ENCODE peak calls at places on chromosomes 5 and 9, in nine cellular contexts. S is iris pigment epithelial cell; H is fibroblast of pulmonary artery; T is activated T-helper 9 cell treated with anti-CD3 and anti-CD28 coated beads, Interleukin-2, amount 50 U/mL, for 16 hours; U is NCI-H1092; I is lung microvascular endothelial cell; B is epithelial cell of esophagus; X is activated T-cell treated with anti-CD3 and anti-CD28 coated beads, Interleukin-2, amount 50 U/mL, for 72 hours; A is GM06990. D is an unnamed sample.

GRCh38 chr5:5242056-5242455 is 101.9 kb downstream of the ADAMTS16 start:
- DNase-seq in X (no peak), B (no peak), H (no peak), S (no peak), A (no peak), T (no peak), I (no peak), U (no peak), D (no peak)

GRCh38 chr9:15272377-15272928 is 34.6 kb downstream of the TTC39B start:
- DNase-seq in S (no peak), A (no peak), X (no peak), I (no peak), H (no peak), T (no peak), B (no peak), U (no peak), D (no peak)

GRCh38 chr9:74681901-74682300 is 184.8 kb downstream of the RORB start:
- DNase-seq in B (no peak), X (no peak), S (no peak), U (no peak), A (no peak), T (no peak), I (no peak), H (no peak), D (no peak)

GRCh38 chr9:133182151-133182550 is 18.4 kb upstream of the GBGT1 start:
- DNase-seq in U (no peak), B (no peak), A (no peak), S (no peak), T (no peak), H (no peak), X (no peak), I (no peak), D (no peak)

GRCh38 chr5:41885286-41885685 is 15.1 kb upstream of the OXCT1 start:
- DNase-seq in H (no peak), U (no peak), I (no peak), T (no peak), X (no peak), S (no peak), A (no peak), B (no peak), D (no peak)

GRCh38 chr5:76851713-76852369 is 2.0 kb downstream of the S100Z start:
- DNase-seq in B (no peak), A (no peak), S (no peak), X (no peak), H (no peak), I (no peak), T (no peak), U (no peak), D (no peak)

GRCh38 chr5:172911628-172911880 is 47.7 kb upstream of the RPL26L1 start:
- DNase-seq in T (no peak), A (no peak), U (no peak), B (no peak), S (no peak), I (peak; percentile 51), X (no peak), H (no peak), D (no peak)

GRCh38 chr5:168770036-168770498 is 190.9 kb upstream of the PANK3 start:
- DNase-seq in B (no peak), T (no peak), H (no peak), S (no peak), I (no peak), A (no peak), X (no peak), U (no peak), D (no peak)

GRCh38 chr9:93308676-93309075 is 124.7 kb downstream of the WNK2 start:
- DNase-seq in A (no peak), X (no peak), T (no peak), S (no peak), H (no peak), I (no peak), U (no peak), B (no peak), D (no peak)

GRCh38 chr9:76716270-76716669 is 48.0 kb upstream of the PCA3 start:
- DNase-seq in X (no peak), A (no peak), S (peak; percentile 1), U (no peak), T (no peak), B (peak; percentile 5), H (no peak), I (no peak), D (no peak)

GRCh38 chr5:177303925-177304391 is 359 bp downstream of the PRELID1 start:
- DNase-seq in H (no peak), S (no peak), B (no peak), T (no peak), U (no peak), I (peak; percentile 29), X (no peak), A (no peak), D (no peak)

GRCh38 chr5:84148651-84149050 is 236.0 kb downstream of the EDIL3 start:
- DNase-seq in U (no peak), I (no peak), S (no peak), B (no peak), T (no peak), H (no peak), X (no peak), A (no peak), D (no peak)

GRCh38 chr5:136901-137300 is 44.9 kb downstream of the PLEKHG4B start:
- DNase-seq in I (no peak), B (peak; percentile 9), T (no peak), A (no peak), X (no peak), H (no peak), U (no peak), S (no peak), D (peak; percentile 14)

GRCh38 chr5:3373391-3373790 is 222.2 kb upstream of the IRX1 start:
- DNase-seq in S (no peak), X (no peak), B (no peak), A (no peak), H (no peak), U (no peak), I (no peak), T (no peak), D (no peak)

GRCh38 chr5:98827161-98827560 is 53.7 kb downstream of the RGMB start:
- DNase-seq in B (peak; percentile 62), I (peak; percentile 58), H (peak; percentile 73), S (peak; percentile 49), T (no peak), A (no peak), X (no peak), U (peak; percentile 10), D (peak; percentile 56)

GRCh38 chr9:114124666-114125580 is 25.8 kb upstream of the KIF12 start:
- DNase-seq in I (no peak), B (no peak), U (no peak), S (no peak), H (no peak), T (no peak), A (no peak), X (no peak), D (no peak)

GRCh38 chr9:128635266-128636023 is 21.2 kb downstream of the DYNC2I2 start:
- DNase-seq in H (peak; percentile 95), A (no peak), B (peak; percentile 97), U (peak; percentile 41), X (no peak), I (peak; percentile 91), S (peak; percentile 92), T (no peak), D (peak; percentile 88)

GRCh38 chr9:89483592-89484474 is 14.1 kb downstream of the SEMA4D start:
- DNase-seq in X (peak; percentile 64), H (no peak), T (peak; percentile 59), A (peak; percentile 71), I (no peak), U (no peak), B (no peak), S (no peak), D (no peak)

GRCh38 chr5:14256756-14257393 is 113.7 kb downstream of the TRIO start:
- DNase-seq in A (no peak), U (no peak), X (no peak), S (no peak), I (no peak), H (no peak), B (no peak), T (no peak), D (no peak)

GRCh38 chr9:126419475-126419874 is 92.8 kb downstream of the MVB12B start:
- DNase-seq in A (no peak), T (no peak), U (no peak), H (no peak), I (no peak), B (no peak), X (no peak), S (no peak), D (no peak)

GRCh38 chr9:76528642-76529190 is 69.7 kb downstream of the GCNT1 start:
- DNase-seq in T (no peak), A (no peak), B (no peak), H (no peak), X (no peak), S (no peak), U (no peak), I (no peak), D (no peak)

GRCh38 chr9:113257863-113258262 is 17.5 kb downstream of the CDC26 start:
- DNase-seq in B (no peak), U (no peak), H (no peak), X (no peak), T (no peak), S (no peak), A (no peak), I (no peak), D (no peak)

GRCh38 chr9:69180670-69181069 is 6.6 kb downstream of the TJP2 start:
- DNase-seq in B (peak; percentile 98), S (peak; percentile 99), X (peak; percentile 62), A (no peak), I (peak; percentile 99), T (no peak), U (no peak), H (peak; percentile 95), D (peak; percentile 72)

GRCh38 chr5:36901856-36902255 is 25.3 kb downstream of the NIPBL start:
- DNase-seq in T (no peak), I (no peak), U (no peak), H (no peak), B (no peak), A (no peak), S (no peak), X (no peak), D (no peak)

GRCh38 chr9:27460225-27461023 is 63.7 kb upstream of the IFNK start:
- DNase-seq in H (peak; percentile 48), I (peak; percentile 16), B (peak; percentile 75), A (peak; percentile 36), S (peak; percentile 23), X (no peak), U (no peak), T (no peak), D (peak; percentile 1)

GRCh38 chr5:72388652-72389051 is 68.5 kb downstream of the PTCD2 start:
- DNase-seq in H (peak; percentile 44), X (no peak), S (peak; percentile 51), T (no peak), U (no peak), A (no peak), B (no peak), I (no peak), D (no peak)

GRCh38 chr9:135358161-135358940 is 121.2 kb upstream of the PPP1R26 start:
- DNase-seq in H (no peak), T (no peak), S (no peak), I (no peak), U (no peak), X (no peak), B (no peak), A (no peak), D (no peak)

GRCh38 chr9:33823801-33824200 is 6.8 kb downstream of the UBE2R2 start:
- DNase-seq in I (no peak), X (no peak), B (no peak), S (no peak), A (no peak), U (no peak), H (no peak), T (no peak), D (no peak)

D was measured in A673.